ENCODE peak calls at places on chromosomes 6 and 20, in eight cellular contexts. One of them, this sample, is unnamed.

GRCh38 chr20:46228671-46229070 is 79.6 kb downstream of the CDH22 start:
- DNase-seq in Peyer's patch: no peak
- DNase-seq in adrenal gland: no peak
- DNase-seq in stomach: no peak
- DNase-seq in tibial nerve: no peak
- DNase-seq in testis: no peak
- DNase-seq in right lobe of liver: no peak
- DNase-seq in thyroid gland: no peak
- DNase-seq in this sample: no peak

GRCh38 chr20:24950836-24951525 is 1.9 kb downstream of the CST7 start:
- DNase-seq in tibial nerve: no peak
- DNase-seq in Peyer's patch: peak; percentile 38
- DNase-seq in testis: no peak
- DNase-seq in adrenal gland: peak; percentile 45
- DNase-seq in right lobe of liver: peak; percentile 50
- DNase-seq in thyroid gland: no peak
- DNase-seq in stomach: peak; percentile 18
- DNase-seq in this sample: no peak

GRCh38 chr20:9363673-9364072 is 150.7 kb upstream of the LAMP5 start:
- DNase-seq in Peyer's patch: no peak
- DNase-seq in testis: no peak
- DNase-seq in stomach: no peak
- DNase-seq in right lobe of liver: no peak
- DNase-seq in thyroid gland: no peak
- DNase-seq in adrenal gland: no peak
- DNase-seq in tibial nerve: no peak
- DNase-seq in this sample: no peak

GRCh38 chr20:16553684-16554083 is 19.6 kb downstream of the KIF16B start:
- DNase-seq in right lobe of liver: no peak
- DNase-seq in testis: no peak
- DNase-seq in stomach: no peak
- DNase-seq in adrenal gland: no peak
- DNase-seq in Peyer's patch: no peak
- DNase-seq in thyroid gland: peak; percentile 95
- DNase-seq in tibial nerve: no peak
- DNase-seq in this sample: no peak

GRCh38 chr6:129667621-129668020 is 42.4 kb downstream of the ARHGAP18 start:
- DNase-seq in right lobe of liver: no peak
- DNase-seq in tibial nerve: no peak
- DNase-seq in stomach: peak; percentile 52
- DNase-seq in testis: peak; percentile 75
- DNase-seq in adrenal gland: peak; percentile 88
- DNase-seq in Peyer's patch: no peak
- DNase-seq in thyroid gland: no peak
- DNase-seq in this sample: peak; percentile 74

GRCh38 chr6:36387440-36388303 is at the start of gene ETV7:
- DNase-seq in tibial nerve: no peak
- DNase-seq in thyroid gland: peak; percentile 45
- DNase-seq in stomach: peak; percentile 63
- DNase-seq in testis: peak; percentile 24
- DNase-seq in right lobe of liver: no peak
- DNase-seq in adrenal gland: peak; percentile 61
- DNase-seq in Peyer's patch: peak; percentile 84
- DNase-seq in this sample: peak; percentile 35

GRCh38 chr6:109187399-109188114 is 92.2 kb downstream of the CEP57L1 start:
- DNase-seq in adrenal gland: peak; percentile 69
- DNase-seq in right lobe of liver: peak; percentile 62
- DNase-seq in thyroid gland: peak; percentile 67
- DNase-seq in tibial nerve: peak; percentile 27
- DNase-seq in testis: peak; percentile 63
- DNase-seq in Peyer's patch: peak; percentile 57
- DNase-seq in stomach: peak; percentile 69
- DNase-seq in this sample: peak; percentile 65

GRCh38 chr20:36335187-36335870 is 29.2 kb downstream of the DLGAP4 start:
- DNase-seq in testis: no peak
- DNase-seq in tibial nerve: no peak
- DNase-seq in adrenal gland: no peak
- DNase-seq in thyroid gland: no peak
- DNase-seq in right lobe of liver: no peak
- DNase-seq in Peyer's patch: no peak
- DNase-seq in stomach: no peak
- DNase-seq in this sample: no peak

GRCh38 chr6:26550250-26550993 is 12.3 kb downstream of the HMGN4 start:
- DNase-seq in adrenal gland: no peak
- DNase-seq in tibial nerve: no peak
- DNase-seq in testis: peak; percentile 79
- DNase-seq in stomach: peak; percentile 40
- DNase-seq in right lobe of liver: peak; percentile 51
- DNase-seq in Peyer's patch: peak; percentile 70
- DNase-seq in thyroid gland: peak; percentile 51
- DNase-seq in this sample: peak; percentile 27

GRCh38 chr6:42315991-42316378 is 98.3 kb upstream of the MRPS10 start:
- DNase-seq in testis: no peak
- DNase-seq in adrenal gland: peak; percentile 81
- DNase-seq in tibial nerve: no peak
- DNase-seq in thyroid gland: no peak
- DNase-seq in right lobe of liver: no peak
- DNase-seq in Peyer's patch: no peak
- DNase-seq in stomach: no peak
- DNase-seq in this sample: no peak

GRCh38 chr20:33370296-33370695 is 31.0 kb downstream of the CDK5RAP1 start:
- DNase-seq in tibial nerve: no peak
- DNase-seq in adrenal gland: no peak
- DNase-seq in thyroid gland: peak; percentile 88
- DNase-seq in testis: no peak
- DNase-seq in Peyer's patch: no peak
- DNase-seq in right lobe of liver: no peak
- DNase-seq in stomach: peak; percentile 29
- DNase-seq in this sample: no peak

GRCh38 chr6:98787961-98788360 is 46.4 kb upstream of the POU3F2 start:
- DNase-seq in thyroid gland: no peak
- DNase-seq in Peyer's patch: no peak
- DNase-seq in tibial nerve: no peak
- DNase-seq in stomach: no peak
- DNase-seq in right lobe of liver: no peak
- DNase-seq in adrenal gland: no peak
- DNase-seq in testis: no peak
- DNase-seq in this sample: no peak

GRCh38 chr6:150876598-150876997 is 11.1 kb downstream of the MTHFD1L start:
- DNase-seq in adrenal gland: peak; percentile 85
- DNase-seq in Peyer's patch: no peak
- DNase-seq in tibial nerve: no peak
- DNase-seq in right lobe of liver: peak; percentile 77
- DNase-seq in stomach: peak; percentile 85
- DNase-seq in thyroid gland: peak; percentile 90
- DNase-seq in testis: peak; percentile 70
- DNase-seq in this sample: peak; percentile 81

GRCh38 chr6:163165922-163166321 is 248.6 kb upstream of the QKI start:
- DNase-seq in thyroid gland: no peak
- DNase-seq in tibial nerve: no peak
- DNase-seq in right lobe of liver: no peak
- DNase-seq in Peyer's patch: no peak
- DNase-seq in testis: no peak
- DNase-seq in adrenal gland: no peak
- DNase-seq in stomach: no peak
- DNase-seq in this sample: no peak

GRCh38 chr6:139311826-139312225 is 20.0 kb upstream of the TXLNB start:
- DNase-seq in thyroid gland: no peak
- DNase-seq in stomach: no peak
- DNase-seq in tibial nerve: no peak
- DNase-seq in testis: no peak
- DNase-seq in right lobe of liver: no peak
- DNase-seq in Peyer's patch: no peak
- DNase-seq in adrenal gland: no peak
- DNase-seq in this sample: no peak

GRCh38 chr6:20571261-20571660 is 37.0 kb downstream of the CDKAL1 start:
- DNase-seq in thyroid gland: no peak
- DNase-seq in tibial nerve: no peak
- DNase-seq in right lobe of liver: no peak
- DNase-seq in stomach: no peak
- DNase-seq in testis: no peak
- DNase-seq in Peyer's patch: no peak
- DNase-seq in adrenal gland: no peak
- DNase-seq in this sample: no peak

GRCh38 chr6:15268130-15268908 is 22.4 kb downstream of the JARID2 start:
- DNase-seq in right lobe of liver: no peak
- DNase-seq in tibial nerve: no peak
- DNase-seq in Peyer's patch: no peak
- DNase-seq in testis: no peak
- DNase-seq in thyroid gland: no peak
- DNase-seq in adrenal gland: no peak
- DNase-seq in stomach: no peak
- DNase-seq in this sample: no peak

GRCh38 chr6:15265787-15266186 is 19.9 kb downstream of the JARID2 start:
- DNase-seq in right lobe of liver: no peak
- DNase-seq in adrenal gland: no peak
- DNase-seq in stomach: no peak
- DNase-seq in tibial nerve: no peak
- DNase-seq in thyroid gland: no peak
- DNase-seq in testis: no peak
- DNase-seq in Peyer's patch: no peak
- DNase-seq in this sample: no peak

GRCh38 chr6:15266423-15266996 is 20.6 kb downstream of the JARID2 start:
- DNase-seq in adrenal gland: no peak
- DNase-seq in stomach: no peak
- DNase-seq in testis: no peak
- DNase-seq in thyroid gland: no peak
- DNase-seq in Peyer's patch: no peak
- DNase-seq in right lobe of liver: no peak
- DNase-seq in tibial nerve: no peak
- DNase-seq in this sample: no peak

GRCh38 chr6:15264902-15265761 is 19.3 kb downstream of the JARID2 start:
- DNase-seq in right lobe of liver: no peak
- DNase-seq in testis: peak; percentile 60
- DNase-seq in Peyer's patch: no peak
- DNase-seq in adrenal gland: peak; percentile 72
- DNase-seq in stomach: no peak
- DNase-seq in tibial nerve: no peak
- DNase-seq in thyroid gland: peak; percentile 32
- DNase-seq in this sample: no peak

GRCh38 chr6:15267221-15267620 is 21.4 kb downstream of the JARID2 start:
- DNase-seq in tibial nerve: no peak
- DNase-seq in right lobe of liver: no peak
- DNase-seq in stomach: no peak
- DNase-seq in Peyer's patch: no peak
- DNase-seq in adrenal gland: no peak
- DNase-seq in thyroid gland: no peak
- DNase-seq in testis: no peak
- DNase-seq in this sample: no peak
- TF ChIP-seq CTCF in tibial nerve: no peak
- TF ChIP-seq CTCF in right lobe of liver: no peak
- TF ChIP-seq CTCF in stomach: no peak
- TF ChIP-seq CTCF in Peyer's patch: no peak
- TF ChIP-seq CTCF in adrenal gland: no peak
- TF ChIP-seq CTCF in thyroid gland: no peak
- TF ChIP-seq CTCF in testis: no peak
- TF ChIP-seq CTCF in this sample: no peak

DNA sequence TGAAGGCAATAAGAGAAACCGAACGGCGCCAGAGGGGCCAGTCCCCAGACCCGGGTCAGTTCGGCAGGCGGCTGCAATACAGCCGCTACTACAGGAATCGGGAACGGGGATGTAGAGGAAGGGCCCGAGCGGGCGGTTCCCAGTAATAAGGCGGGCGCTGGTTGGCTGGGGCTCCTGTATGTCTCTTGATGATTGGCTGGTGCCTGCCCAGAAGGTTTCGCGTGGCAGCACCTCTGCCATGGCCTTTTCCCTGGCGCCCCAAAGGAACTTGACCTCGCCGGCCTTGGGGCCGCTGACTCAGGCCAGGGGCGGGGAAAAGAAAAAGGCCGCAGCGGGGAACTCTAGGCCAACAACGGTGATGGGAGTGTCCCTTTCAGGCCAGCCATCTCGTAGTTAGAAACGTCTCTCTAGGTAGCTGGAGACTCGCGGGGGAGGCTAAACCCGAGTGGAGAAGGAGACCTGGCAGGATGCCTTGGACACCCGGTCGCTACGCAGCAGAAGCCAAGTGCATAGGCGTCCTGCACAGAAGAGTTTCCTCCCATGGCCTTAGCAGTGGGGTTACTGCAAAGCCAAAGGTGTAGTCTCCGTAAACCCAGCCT is at the start of gene IBTK:
- DNase-seq in thyroid gland: peak; percentile 94
- DNase-seq in right lobe of liver: peak; percentile 97
- DNase-seq in adrenal gland: peak; percentile 99
- DNase-seq in stomach: peak; percentile 95
- DNase-seq in tibial nerve: peak; percentile 93
- DNase-seq in testis: peak; percentile 97
- DNase-seq in Peyer's patch: peak; percentile 98
- DNase-seq in this sample: peak; percentile 97
- TF ChIP-seq POLR2A in thyroid gland: peak; percentile 76
- TF ChIP-seq POLR2A in right lobe of liver: peak; percentile 95
- TF ChIP-seq POLR2A in adrenal gland: peak; percentile 91
- TF ChIP-seq POLR2A in stomach: no peak
- TF ChIP-seq POLR2A in tibial nerve: peak; percentile 71
- TF ChIP-seq POLR2A in testis: no peak
- TF ChIP-seq POLR2A in Peyer's patch: peak; percentile 78
- TF ChIP-seq POLR2A in this sample: peak; percentile 86

GRCh38 chr6:19180348-19181073 is 656.7 kb upstream of the ID4 start:
- DNase-seq in stomach: peak; percentile 57
- DNase-seq in Peyer's patch: peak; percentile 30
- DNase-seq in testis: peak; percentile 86
- DNase-seq in tibial nerve: peak; percentile 31
- DNase-seq in thyroid gland: peak; percentile 80
- DNase-seq in adrenal gland: peak; percentile 49
- DNase-seq in right lobe of liver: no peak
- DNase-seq in this sample: peak; percentile 69
- H3K4me3 ChIP-seq in stomach: no peak overlapping the region
- H3K4me3 ChIP-seq in Peyer's patch: no peak overlapping the region
- H3K4me3 ChIP-seq in testis: no peak overlapping the region
- H3K4me3 ChIP-seq in tibial nerve: no peak overlapping the region
- H3K4me3 ChIP-seq in thyroid gland: no peak overlapping the region
- H3K4me3 ChIP-seq in adrenal gland: no peak overlapping the region
- H3K4me3 ChIP-seq in right lobe of liver: no peak overlapping the region
- H3K4me3 ChIP-seq in this sample: no peak overlapping the region

GRCh38 chr20:50510706-50511401 is 671 bp downstream of the PTPN1 start:
- DNase-seq in right lobe of liver: peak; percentile 52
- DNase-seq in adrenal gland: no peak
- DNase-seq in tibial nerve: no peak
- DNase-seq in Peyer's patch: peak; percentile 56
- DNase-seq in testis: peak; percentile 32
- DNase-seq in thyroid gland: no peak
- DNase-seq in stomach: no peak
- DNase-seq in this sample: no peak

GRCh38 chr20:50508171-50508761 is 1.9 kb upstream of the PTPN1 start:
- DNase-seq in testis: no peak
- DNase-seq in stomach: no peak
- DNase-seq in tibial nerve: no peak
- DNase-seq in right lobe of liver: no peak
- DNase-seq in Peyer's patch: no peak
- DNase-seq in thyroid gland: no peak
- DNase-seq in adrenal gland: no peak
- DNase-seq in this sample: no peak

GRCh38 chr20:50512323-50512722 is 2.1 kb downstream of the PTPN1 start:
- DNase-seq in tibial nerve: no peak
- DNase-seq in stomach: no peak
- DNase-seq in thyroid gland: no peak
- DNase-seq in adrenal gland: no peak
- DNase-seq in Peyer's patch: no peak
- DNase-seq in testis: no peak
- DNase-seq in right lobe of liver: no peak
- DNase-seq in this sample: no peak

GRCh38 chr20:50513169-50514034 is 3.2 kb downstream of the PTPN1 start:
- DNase-seq in tibial nerve: no peak
- DNase-seq in stomach: no peak
- DNase-seq in right lobe of liver: no peak
- DNase-seq in adrenal gland: no peak
- DNase-seq in Peyer's patch: no peak
- DNase-seq in thyroid gland: no peak
- DNase-seq in testis: no peak
- DNase-seq in this sample: no peak

GRCh38 chr20:50509923-50510705 is at the start of gene PTPN1:
- DNase-seq in testis: peak; percentile 99
- DNase-seq in tibial nerve: peak; percentile 97
- DNase-seq in right lobe of liver: peak; percentile 99
- DNase-seq in adrenal gland: peak; percentile 99
- DNase-seq in stomach: peak; percentile 99
- DNase-seq in thyroid gland: peak; percentile 99
- DNase-seq in Peyer's patch: peak; percentile 100
- DNase-seq in this sample: peak; percentile 99
- TF ChIP-seq CTCF in testis: no peak
- TF ChIP-seq CTCF in tibial nerve: no peak
- TF ChIP-seq CTCF in right lobe of liver: no peak
- TF ChIP-seq CTCF in adrenal gland: peak; percentile 51
- TF ChIP-seq CTCF in stomach: no peak
- TF ChIP-seq CTCF in thyroid gland: no peak
- TF ChIP-seq CTCF in Peyer's patch: no peak
- TF ChIP-seq CTCF in this sample: no peak

This sample was measured in body of pancreas.